ENCODE peak calls at places on chromosome 5, in nine cellular contexts. U is Panc1, Q is fibroblast of mammary gland, V is uterus, B is left ventricle myocardium inferior, G is brain microvascular endothelial cell, K is right lobe of liver, W is DND-41, I is AG10803. R is an unnamed sample.

GRCh38 chr5:9924614-9925013 is 294.5 kb upstream of the TAS2R1 start:
- DNase-seq in G (peak; percentile 95), I (peak; percentile 96), U (peak; percentile 22), K (no peak), V (no peak), W (no peak), B (no peak), Q (peak; percentile 88), R (peak; percentile 94)

GRCh38 chr5:180332051-180332517 is 21.1 kb downstream of the GFPT2 start:
- DNase-seq in I (peak; percentile 35), G (no peak), K (no peak), V (no peak), B (no peak), W (no peak), Q (peak; percentile 57), U (no peak), R (no peak)

GRCh38 chr5:171309276-171309525 is 153 bp downstream of the TLX3 start:
- DNase-seq in U (no peak), B (no peak), W (no peak), V (no peak), Q (no peak), G (no peak), K (no peak), I (no peak), R (no peak)

GRCh38 chr5:107455111-107455544 is 215.6 kb downstream of the EFNA5 start:
- DNase-seq in Q (no peak), W (no peak), V (no peak), K (no peak), G (no peak), B (no peak), I (peak; percentile 28), U (no peak), R (peak; percentile 41)

GRCh38 chr5:128665747-128666355 is 127.8 kb upstream of the FBN2 start:
- DNase-seq in V (no peak), B (no peak), G (no peak), K (no peak), Q (no peak), W (no peak), U (no peak), I (no peak), R (peak; percentile 38)

GRCh38 chr5:129379406-129379805 is 80.7 kb upstream of the ADAMTS19 start:
- DNase-seq in K (no peak), B (no peak), W (no peak), U (no peak), I (no peak), V (no peak), Q (peak; percentile 42), G (no peak), R (peak; percentile 30)

GRCh38 chr5:88886756-88887741 is 4.1 kb upstream of the MEF2C start:
- DNase-seq in K (peak; percentile 35), G (no peak), U (no peak), B (no peak), I (no peak), V (no peak), Q (no peak), W (no peak), R (no peak)

GRCh38 chr5:125695994-125696679 is 727.1 kb upstream of the GRAMD2B start:
- DNase-seq in I (peak; percentile 52), V (no peak), U (no peak), B (no peak), W (no peak), K (no peak), G (no peak), Q (peak; percentile 80), R (peak; percentile 38)

GRCh38 chr5:135131801-135132675 is 98.0 kb upstream of the PITX1 start:
- DNase-seq in W (no peak), B (no peak), Q (no peak), I (peak; percentile 43), V (no peak), G (peak; percentile 7), U (no peak), K (no peak), R (no peak)

GRCh38 chr5:119389288-119390065 is 33.7 kb downstream of the TNFAIP8 start:
- DNase-seq in I (peak; percentile 67), B (no peak), Q (peak; percentile 27), G (no peak), V (no peak), K (no peak), U (no peak), W (no peak), R (peak; percentile 41)

GRCh38 chr5:423233-423565 is 19.8 kb upstream of the EXOC3 start:
- DNase-seq in G (no peak), B (no peak), I (no peak), U (no peak), K (no peak), V (no peak), W (no peak), Q (no peak), R (no peak)

GRCh38 chr5:153896117-153896516 is 142.6 kb downstream of the FAM114A2 start:
- DNase-seq in B (no peak), U (no peak), I (peak; percentile 60), V (no peak), G (no peak), K (no peak), Q (peak; percentile 63), W (no peak), R (peak; percentile 60)

GRCh38 chr5:5523066-5523505 is 100.6 kb downstream of the ICE1 start:
- DNase-seq in W (peak; percentile 56), K (no peak), I (peak; percentile 16), Q (no peak), V (no peak), B (no peak), U (no peak), G (no peak), R (no peak)

GRCh38 chr5:16489322-16489791 is 23.8 kb upstream of the ZNF622 start:
- DNase-seq in W (no peak), G (no peak), Q (peak; percentile 66), V (no peak), U (peak; percentile 70), K (no peak), B (no peak), I (peak; percentile 67), R (peak; percentile 35)

GRCh38 chr5:53819482-53819881 is 259.0 kb downstream of the NDUFS4 start:
- DNase-seq in I (no peak), Q (no peak), G (no peak), V (no peak), W (no peak), B (no peak), K (no peak), U (no peak), R (no peak)

GRCh38 chr5:180161420-180162303 is 47.3 kb downstream of the RASGEF1C start:
- DNase-seq in Q (no peak), G (no peak), V (no peak), B (no peak), I (no peak), K (no peak), U (no peak), W (no peak), R (no peak)

GRCh38 chr5:68849906-68850305 is 243.9 kb upstream of the SLC30A5 start:
- DNase-seq in Q (no peak), W (no peak), K (no peak), I (no peak), B (no peak), U (no peak), V (no peak), G (no peak), R (no peak)
- TF ChIP-seq CTCF in Q (no peak), W (no peak), K (no peak), I (no peak), B (no peak), U (no peak), V (no peak), G (no peak), R (no peak)

GRCh38 chr5:169219351-169219750 is 81.6 kb downstream of the SLIT3 start:
- DNase-seq in B (no peak), U (no peak), I (no peak), Q (no peak), G (no peak), V (no peak), K (no peak), W (no peak), R (no peak)

GRCh38 chr5:169219961-169220360 is 81.0 kb downstream of the SLIT3 start:
- DNase-seq in B (no peak), U (no peak), V (no peak), W (no peak), G (no peak), K (no peak), Q (no peak), I (no peak), R (no peak)

GRCh38 chr5:169218176-169218575 is 82.8 kb downstream of the SLIT3 start:
- DNase-seq in I (no peak), U (no peak), V (no peak), W (no peak), Q (no peak), G (no peak), B (no peak), K (no peak), R (no peak)

GRCh38 chr5:169216864-169217263 is 84.1 kb downstream of the SLIT3 start:
- DNase-seq in V (no peak), G (no peak), I (peak; percentile 12), Q (no peak), K (no peak), W (no peak), B (no peak), U (no peak), R (no peak)

GRCh38 chr5:169218862-169219261 is 82.1 kb downstream of the SLIT3 start:
- DNase-seq in W (no peak), B (no peak), U (no peak), G (no peak), I (no peak), V (no peak), K (no peak), Q (no peak), R (no peak)
- H3K4me3 ChIP-seq in W (no peak overlapping the region), B (no peak overlapping the region), U (no peak overlapping the region), G (no peak overlapping the region), I (no peak overlapping the region), V (no peak overlapping the region), K (no peak overlapping the region), Q (no peak overlapping the region), R (no peak overlapping the region)

DNA sequence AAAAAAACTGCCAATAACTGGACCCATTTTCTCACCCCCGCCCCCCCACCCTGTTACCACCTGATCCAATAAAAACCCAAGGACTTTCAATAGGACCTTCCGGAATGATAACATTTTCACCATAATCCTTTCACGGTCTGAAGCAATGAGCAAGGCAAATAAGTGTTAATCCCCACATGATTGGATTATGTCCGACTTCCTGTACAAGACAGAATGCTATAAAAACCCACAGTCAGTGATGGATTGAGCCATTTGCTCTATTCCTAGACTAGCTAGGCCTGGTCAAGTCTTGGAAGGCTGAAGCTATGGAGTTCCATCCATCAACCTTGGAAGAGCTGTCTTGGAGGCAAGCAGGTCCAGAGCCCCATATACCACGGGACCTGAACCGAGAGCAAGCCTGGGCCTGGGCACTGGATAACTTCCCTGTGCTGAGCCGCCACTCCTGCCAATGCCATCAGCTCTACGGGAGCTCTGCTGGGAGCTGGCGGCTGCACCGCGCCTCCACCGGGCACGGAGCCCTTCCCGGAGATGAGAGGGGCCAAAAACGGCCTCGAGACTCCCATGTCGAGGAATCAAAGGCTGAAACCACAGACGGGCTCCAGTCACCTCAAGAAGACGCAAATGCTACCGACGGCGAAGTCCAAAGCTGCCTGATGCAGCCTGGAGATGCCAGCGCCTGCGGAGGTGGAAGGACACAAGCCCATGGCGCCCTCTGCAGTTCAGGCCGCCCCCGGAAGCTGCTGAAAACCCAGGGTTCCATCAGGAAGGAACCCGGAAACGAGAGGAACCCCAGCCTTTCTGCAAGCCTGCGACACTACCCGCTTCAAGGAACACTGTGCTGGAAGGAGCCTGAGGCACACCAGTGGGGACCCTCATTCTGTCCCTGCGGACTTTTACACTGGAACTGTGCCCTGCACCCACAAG is 69.2 kb downstream of the ANXA2R start:
- DNase-seq in Q (no peak), G (no peak), B (peak; percentile 31), V (no peak), U (no peak), K (no peak), W (no peak), I (no peak), R (no peak)
- TF ChIP-seq CTCF in Q (no peak), G (peak; percentile 45), B (peak; percentile 41), V (no peak), U (peak; percentile 46), K (no peak), W (peak; percentile 12), I (no peak), R (no peak)

GRCh38 chr5:138843789-138844461 is 31.2 kb downstream of the LRRTM2 start:
- DNase-seq in G (no peak), V (no peak), B (no peak), W (no peak), U (no peak), I (peak; percentile 33), K (no peak), Q (peak; percentile 40), R (no peak)
- H3K4me3 ChIP-seq in G (no peak overlapping the region), V (no peak overlapping the region), B (no peak overlapping the region), W (no peak overlapping the region), U (no peak overlapping the region), I (no peak overlapping the region), K (no peak overlapping the region), Q (no peak overlapping the region), R (no peak overlapping the region)